ENCODE peak calls at places on chromosomes 13 and 19, in four cellular contexts. One of them, this sample, is unnamed.

GRCh38 chr19:35822579-35822978 is 9.9 kb upstream of the PRODH2 start:
- DNase-seq in adrenal gland: no peak
- DNase-seq in H1: no peak
- DNase-seq in heart left ventricle: no peak
- DNase-seq in this sample: no peak

GRCh38 chr19:19575411-19575810 is 37.3 kb downstream of the CILP2 start:
- DNase-seq in adrenal gland: no peak
- DNase-seq in heart left ventricle: no peak
- DNase-seq in H1: no peak
- DNase-seq in this sample: no peak

GRCh38 chr19:4600893-4601292 is 38.4 kb upstream of the TNFAIP8L1 start:
- DNase-seq in heart left ventricle: no peak
- DNase-seq in H1: no peak
- DNase-seq in adrenal gland: no peak
- DNase-seq in this sample: no peak

GRCh38 chr13:113620036-113620435 is 35.5 kb downstream of the TFDP1 start:
- DNase-seq in heart left ventricle: no peak
- DNase-seq in H1: no peak
- DNase-seq in adrenal gland: no peak
- DNase-seq in this sample: no peak

GRCh38 chr19:43820098-43820860 is 6.8 kb upstream of the ZNF283 start:
- DNase-seq in adrenal gland: no peak
- DNase-seq in heart left ventricle: peak; percentile 54
- DNase-seq in H1: peak; percentile 44
- DNase-seq in this sample: no peak

GRCh38 chr19:6048808-6049405 is 61.4 kb downstream of the RFX2 start:
- DNase-seq in heart left ventricle: peak; percentile 72
- DNase-seq in H1: no peak
- DNase-seq in adrenal gland: peak; percentile 67
- DNase-seq in this sample: peak; percentile 83

GRCh38 chr19:19034204-19034624 is 811 bp downstream of the ARMC6 start:
- DNase-seq in adrenal gland: peak; percentile 71
- DNase-seq in heart left ventricle: no peak
- DNase-seq in H1: peak; percentile 36
- DNase-seq in this sample: peak; percentile 49

GRCh38 chr19:15195381-15195964 is 5.3 kb downstream of the NOTCH3 start:
- DNase-seq in heart left ventricle: peak; percentile 64
- DNase-seq in adrenal gland: no peak
- DNase-seq in H1: no peak
- DNase-seq in this sample: peak; percentile 56

GRCh38 chr13:109922518-109922917 is 136.1 kb upstream of the IRS2 start:
- DNase-seq in heart left ventricle: no peak
- DNase-seq in H1: no peak
- DNase-seq in adrenal gland: no peak
- DNase-seq in this sample: no peak

GRCh38 chr19:15323496-15324235 is 8.7 kb downstream of the BRD4 start:
- DNase-seq in adrenal gland: peak; percentile 77
- DNase-seq in heart left ventricle: no peak
- DNase-seq in H1: no peak
- DNase-seq in this sample: peak; percentile 57

GRCh38 chr13:109862627-109863026 is 76.2 kb upstream of the IRS2 start:
- DNase-seq in adrenal gland: no peak
- DNase-seq in heart left ventricle: no peak
- DNase-seq in H1: no peak
- DNase-seq in this sample: no peak

GRCh38 chr19:49542446-49542845 is 14.6 kb downstream of the RCN3 start:
- DNase-seq in heart left ventricle: no peak
- DNase-seq in H1: no peak
- DNase-seq in adrenal gland: no peak
- DNase-seq in this sample: no peak

GRCh38 chr13:32901994-32902780 is 114.0 kb upstream of the KL start:
- DNase-seq in H1: no peak
- DNase-seq in adrenal gland: no peak
- DNase-seq in heart left ventricle: no peak
- DNase-seq in this sample: no peak

GRCh38 chr13:55244991-55245644 is 1895.6 kb upstream of the PRR20A start:
- DNase-seq in H1: peak; percentile 46
- DNase-seq in heart left ventricle: no peak
- DNase-seq in adrenal gland: no peak
- DNase-seq in this sample: no peak

GRCh38 chr19:2822846-2823245 is 3.2 kb downstream of the ZNF554 start:
- DNase-seq in adrenal gland: no peak
- DNase-seq in heart left ventricle: no peak
- DNase-seq in H1: no peak
- DNase-seq in this sample: no peak

GRCh38 chr19:38046254-38047047 is 139.4 kb downstream of the SIPA1L3 start:
- DNase-seq in adrenal gland: no peak
- DNase-seq in heart left ventricle: no peak
- DNase-seq in H1: no peak
- DNase-seq in this sample: peak; percentile 35

GRCh38 chr19:33438016-33438671 is 64.6 kb downstream of the CEBPG start:
- DNase-seq in adrenal gland: no peak
- DNase-seq in H1: no peak
- DNase-seq in heart left ventricle: peak; percentile 29
- DNase-seq in this sample: no peak

GRCh38 chr13:99905814-99906213 is 65.8 kb downstream of the ZIC5 start:
- DNase-seq in heart left ventricle: no peak
- DNase-seq in H1: no peak
- DNase-seq in adrenal gland: no peak
- DNase-seq in this sample: no peak

GRCh38 chr19:51971624-51972023 is 15.0 kb downstream of the ZNF350 start:
- DNase-seq in adrenal gland: no peak
- DNase-seq in heart left ventricle: no peak
- DNase-seq in H1: no peak
- DNase-seq in this sample: no peak

GRCh38 chr13:44812818-44813217 is 176.5 kb downstream of the NUFIP1 start:
- DNase-seq in H1: no peak
- DNase-seq in heart left ventricle: no peak
- DNase-seq in adrenal gland: peak; percentile 39
- DNase-seq in this sample: no peak

GRCh38 chr13:50153401-50153800 is 138.2 kb downstream of the KCNRG start:
- DNase-seq in heart left ventricle: no peak
- DNase-seq in adrenal gland: no peak
- DNase-seq in H1: no peak
- DNase-seq in this sample: no peak

GRCh38 chr19:43465468-43466120 is at the start of gene LYPD3:
- DNase-seq in H1: no peak
- DNase-seq in heart left ventricle: no peak
- DNase-seq in adrenal gland: peak; percentile 53
- DNase-seq in this sample: peak; percentile 49

DNA sequence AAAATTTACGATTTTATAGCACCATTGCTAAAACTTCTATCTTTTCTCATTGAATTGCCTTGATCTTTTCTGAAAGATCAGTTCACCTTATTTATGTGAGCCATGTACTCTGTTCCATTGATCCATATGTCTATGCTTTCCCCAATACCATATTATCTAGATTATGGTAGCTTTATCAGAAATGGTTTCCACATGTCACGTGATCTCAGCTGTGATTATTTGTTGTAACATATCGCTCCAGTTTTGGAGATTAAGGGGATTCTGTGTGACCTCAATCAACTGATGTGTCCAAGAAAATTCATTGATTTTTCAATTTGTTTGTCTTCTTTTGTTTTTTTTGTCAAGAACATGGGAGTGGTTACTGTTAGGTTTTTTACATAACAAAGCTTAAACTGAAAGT is 1114.5 kb upstream of the ATXN8OS start:
- DNase-seq in heart left ventricle: no peak
- DNase-seq in adrenal gland: no peak
- DNase-seq in H1: no peak
- DNase-seq in this sample: no peak
- TF ChIP-seq POLR2A in heart left ventricle: no peak
- TF ChIP-seq POLR2A in adrenal gland: no peak
- TF ChIP-seq POLR2A in H1: no peak
- TF ChIP-seq POLR2A in this sample: no peak

GRCh38 chr19:7471696-7472620 is 16.9 kb downstream of the PEX11G start:
- DNase-seq in adrenal gland: no peak
- DNase-seq in heart left ventricle: no peak
- DNase-seq in H1: no peak
- DNase-seq in this sample: no peak

GRCh38 chr19:7470540-7471305 is 18.1 kb downstream of the PEX11G start:
- DNase-seq in H1: no peak
- DNase-seq in adrenal gland: no peak
- DNase-seq in heart left ventricle: no peak
- DNase-seq in this sample: no peak

GRCh38 chr19:7469654-7470285 is 19.1 kb downstream of the PEX11G start:
- DNase-seq in adrenal gland: no peak
- DNase-seq in H1: no peak
- DNase-seq in heart left ventricle: no peak
- DNase-seq in this sample: no peak

GRCh38 chr19:7467009-7467989 is 21.5 kb downstream of the PEX11G start:
- DNase-seq in heart left ventricle: no peak
- DNase-seq in H1: no peak
- DNase-seq in adrenal gland: no peak
- DNase-seq in this sample: no peak

GRCh38 chr19:7468840-7469239 is 20.0 kb downstream of the PEX11G start:
- DNase-seq in heart left ventricle: no peak
- DNase-seq in adrenal gland: no peak
- DNase-seq in H1: no peak
- DNase-seq in this sample: no peak
- TF ChIP-seq POLR2A in heart left ventricle: no peak
- TF ChIP-seq POLR2A in adrenal gland: no peak
- TF ChIP-seq POLR2A in H1: no peak
- TF ChIP-seq POLR2A in this sample: no peak

DNA sequence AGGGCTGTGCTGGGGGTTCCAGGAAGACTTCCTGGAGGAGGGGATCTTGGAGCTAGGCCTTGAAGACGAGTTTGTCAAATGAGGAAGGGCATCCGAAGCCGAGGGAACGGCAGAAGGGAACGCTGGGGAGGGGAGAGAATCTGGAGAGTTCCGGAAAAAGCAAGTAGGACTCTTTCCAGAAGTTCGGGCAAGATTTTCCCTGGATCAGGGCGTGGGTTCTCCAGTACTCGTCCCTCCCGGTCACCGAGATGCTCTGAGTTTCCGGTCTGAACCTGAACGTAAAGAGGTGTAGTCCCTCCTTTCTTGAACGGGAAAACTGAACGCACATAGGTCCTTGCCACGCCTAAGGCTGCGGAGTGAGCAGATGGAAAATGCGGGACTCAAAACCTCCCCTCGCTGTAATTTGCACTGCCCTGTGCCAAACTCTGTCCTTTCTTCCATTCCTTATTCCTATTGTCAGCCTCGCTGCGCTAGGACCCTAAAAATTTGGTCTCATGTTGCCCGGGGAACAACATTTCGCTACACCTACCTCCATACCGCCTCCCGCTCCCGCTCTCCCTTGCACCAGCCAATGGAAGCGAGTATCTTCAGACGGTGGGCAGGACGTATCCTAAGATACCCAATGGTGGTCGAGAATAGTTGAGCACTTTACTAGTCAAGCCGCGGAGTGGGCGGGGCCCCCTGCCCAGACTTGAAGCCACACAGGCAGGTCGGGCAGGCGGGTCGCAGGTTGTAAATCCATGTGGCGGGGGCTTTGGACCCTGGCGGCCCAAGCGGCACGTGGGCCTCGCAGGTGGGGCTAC is at the start of gene GTPBP3:
- DNase-seq in adrenal gland: peak; percentile 98
- DNase-seq in heart left ventricle: peak; percentile 97
- DNase-seq in H1: peak; percentile 96
- DNase-seq in this sample: peak; percentile 98
- TF ChIP-seq POLR2A in adrenal gland: no peak
- TF ChIP-seq POLR2A in heart left ventricle: no peak
- TF ChIP-seq POLR2A in H1: peak; percentile 86
- TF ChIP-seq POLR2A in this sample: no peak

GRCh38 chr19:10107817-10108367 is 1.7 kb downstream of the PPAN start:
- DNase-seq in adrenal gland: no peak
- DNase-seq in heart left ventricle: no peak
- DNase-seq in H1: no peak
- DNase-seq in this sample: no peak
- TF ChIP-seq POLR2A in adrenal gland: no peak
- TF ChIP-seq POLR2A in heart left ventricle: no peak
- TF ChIP-seq POLR2A in H1: no peak
- TF ChIP-seq POLR2A in this sample: no peak

GRCh38 chr19:10912619-10913018 is 15.8 kb downstream of the YIPF2 start:
- DNase-seq in adrenal gland: no peak
- DNase-seq in heart left ventricle: no peak
- DNase-seq in H1: no peak
- DNase-seq in this sample: no peak

GRCh38 chr19:10916602-10917001 is 11.8 kb downstream of the YIPF2 start:
- DNase-seq in heart left ventricle: peak; percentile 7
- DNase-seq in adrenal gland: no peak
- DNase-seq in H1: no peak
- DNase-seq in this sample: no peak

GRCh38 chr19:10915511-10916091 is 12.8 kb downstream of the YIPF2 start:
- DNase-seq in heart left ventricle: peak; percentile 6
- DNase-seq in H1: no peak
- DNase-seq in adrenal gland: peak; percentile 84
- DNase-seq in this sample: peak; percentile 38

GRCh38 chr19:10911579-10912363 is 16.7 kb downstream of the YIPF2 start:
- DNase-seq in H1: no peak
- DNase-seq in heart left ventricle: no peak
- DNase-seq in adrenal gland: no peak
- DNase-seq in this sample: no peak

DNA sequence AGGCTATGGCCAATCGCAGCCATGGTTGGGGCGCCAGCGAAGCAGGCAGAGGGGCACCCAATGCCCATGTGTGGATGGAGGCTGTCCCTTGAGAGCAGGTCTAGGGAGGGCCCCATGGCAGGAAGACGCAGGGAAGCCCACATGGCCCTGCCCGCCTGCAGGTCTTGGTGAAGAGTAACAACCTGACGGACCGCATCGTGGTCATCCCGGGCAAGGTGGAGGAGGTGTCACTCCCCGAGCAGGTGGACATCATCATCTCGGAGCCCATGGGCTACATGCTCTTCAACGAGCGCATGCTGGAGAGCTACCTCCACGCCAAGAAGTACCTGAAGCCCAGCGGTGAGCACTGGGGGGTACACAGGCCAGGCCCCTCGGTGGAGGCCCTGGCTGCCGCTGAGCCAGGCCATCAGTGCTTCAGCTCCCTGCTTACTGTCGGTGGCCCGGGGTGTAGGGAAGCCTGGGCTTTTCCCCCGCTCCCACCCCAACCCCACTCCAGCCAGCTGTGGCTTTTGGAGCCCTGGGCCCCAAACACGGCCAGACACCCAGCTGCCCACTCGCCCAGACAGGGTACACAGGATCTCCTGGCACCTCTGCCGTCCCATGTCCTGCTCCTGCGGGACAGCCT is 14.6 kb downstream of the YIPF2 start:
- DNase-seq in H1: no peak
- DNase-seq in adrenal gland: no peak
- DNase-seq in heart left ventricle: no peak
- DNase-seq in this sample: no peak
- TF ChIP-seq POLR2A in H1: no peak
- TF ChIP-seq POLR2A in adrenal gland: no peak
- TF ChIP-seq POLR2A in heart left ventricle: no peak
- TF ChIP-seq POLR2A in this sample: no peak

GRCh38 chr13:40993987-40994386 is 25.1 kb downstream of the ELF1 start:
- DNase-seq in adrenal gland: no peak
- DNase-seq in H1: no peak
- DNase-seq in heart left ventricle: no peak
- DNase-seq in this sample: peak; percentile 45
- TF ChIP-seq POLR2A in adrenal gland: no peak
- TF ChIP-seq POLR2A in H1: no peak
- TF ChIP-seq POLR2A in heart left ventricle: no peak
- TF ChIP-seq POLR2A in this sample: no peak

This sample was measured in stomach.